ENCODE peak calls at places on chromosomes 7 and 10, in five cellular contexts. I, H, Y, A and X are unnamed samples.

GRCh38 chr7:41771717-41772116 is 68.8 kb upstream of the INHBA start:
- DNase-seq in I (no peak), H (no peak), Y (no peak), A (no peak), X (no peak)

GRCh38 chr10:13496164-13496563 is 32.6 kb downstream of the BEND7 start:
- DNase-seq in I (no peak), H (no peak), Y (no peak), A (no peak), X (no peak)

GRCh38 chr7:123770378-123770777 is 21.6 kb upstream of the WASL start:
- DNase-seq in I (no peak), H (no peak), Y (no peak), A (no peak), X (peak; percentile 4)

GRCh38 chr7:140484479-140484878 is 5.2 kb upstream of the MKRN1 start:
- DNase-seq in I (no peak), H (no peak), Y (no peak), A (no peak), X (no peak)

GRCh38 chr10:132503581-132504421 is 33.8 kb upstream of the INPP5A start:
- DNase-seq in I (no peak), H (no peak), Y (no peak), A (no peak), X (no peak)

GRCh38 chr7:19674266-19674960 is 34.4 kb downstream of the POLR1F start:
- DNase-seq in I (no peak), H (no peak), Y (no peak), A (no peak), X (no peak)

GRCh38 chr7:142956951-142957623 is 5.1 kb downstream of the KEL start:
- DNase-seq in I (no peak), H (no peak), Y (no peak), A (no peak), X (no peak)

GRCh38 chr7:55261386-55261770 is 103.8 kb upstream of the LANCL2 start:
- DNase-seq in I (no peak), H (no peak), Y (no peak), A (no peak), X (no peak)

GRCh38 chr7:139620676-139621344 is 97.3 kb downstream of the CLEC2L start:
- DNase-seq in I (no peak), H (peak; percentile 15), Y (peak; percentile 58), A (no peak), X (peak; percentile 46)

GRCh38 chr10:19762026-19762425 is 54.2 kb upstream of the PLXDC2 start:
- DNase-seq in I (no peak), H (no peak), Y (no peak), A (no peak), X (no peak)
- TF ChIP-seq POLR2A in I (no peak), H (no peak), Y (no peak), A (no peak), X (no peak)

GRCh38 chr7:36287371-36288241 is 102.1 kb upstream of the ANLN start:
- DNase-seq in I (no peak), H (no peak), Y (no peak), A (peak; percentile 39), X (no peak)
- TF ChIP-seq POLR2A in I (no peak), H (no peak), Y (no peak), A (no peak), X (no peak)

DNA sequence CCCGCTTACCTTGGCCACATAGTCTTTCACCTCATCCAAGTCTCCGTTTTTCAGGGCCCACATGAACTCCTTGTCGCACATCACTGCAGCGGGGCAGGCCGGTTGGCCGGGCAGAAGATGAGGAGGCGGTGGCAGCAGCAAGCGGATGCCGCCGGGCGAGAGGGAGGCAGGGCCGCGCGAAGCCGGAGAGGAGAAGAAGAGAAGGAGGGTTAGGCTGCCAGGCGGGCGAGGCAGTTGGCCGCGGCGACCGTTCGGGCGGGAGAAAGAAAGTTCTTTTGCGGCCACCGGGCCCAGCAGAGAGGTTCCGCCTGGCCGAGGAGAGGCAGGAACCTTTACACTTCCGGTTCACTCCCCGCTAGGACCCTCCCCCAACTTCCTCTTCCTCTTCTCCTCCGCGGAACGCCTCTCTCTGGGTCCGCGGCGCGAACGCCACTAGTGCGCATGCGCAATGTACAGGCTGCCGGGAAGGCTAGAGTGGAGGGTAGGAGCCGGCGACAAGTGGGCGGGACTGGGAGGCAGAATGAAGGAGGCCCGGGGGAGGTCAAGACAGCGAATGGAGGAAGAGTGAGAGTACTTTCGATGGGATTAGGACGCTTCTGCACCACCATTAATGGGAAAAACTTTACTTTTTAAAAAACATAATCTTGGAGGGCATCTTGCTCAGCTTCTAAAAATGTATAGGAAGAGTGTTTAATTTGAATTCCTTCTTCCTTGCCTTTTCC is at the start of gene MTPN:
- DNase-seq in I (peak; percentile 100), H (peak; percentile 98), Y (peak; percentile 99), A (peak; percentile 98), X (peak; percentile 56)
- TF ChIP-seq POLR2A in I (peak; percentile 70), H (peak; percentile 17), Y (no peak), A (peak; percentile 50), X (no peak)

GRCh38 chr10:122308487-122309141 is 37.5 kb downstream of the BTBD16 start:
- DNase-seq in I (no peak), H (no peak), Y (no peak), A (no peak), X (no peak)

GRCh38 chr10:122306744-122307143 is 35.6 kb downstream of the BTBD16 start:
- DNase-seq in I (no peak), H (no peak), Y (no peak), A (no peak), X (no peak)

GRCh38 chr10:122311051-122311410 is 39.9 kb downstream of the BTBD16 start:
- DNase-seq in I (no peak), H (no peak), Y (no peak), A (no peak), X (no peak)

GRCh38 chr10:122307669-122308486 is 36.8 kb downstream of the BTBD16 start:
- DNase-seq in I (peak; percentile 78), H (peak; percentile 66), Y (peak; percentile 67), A (peak; percentile 57), X (no peak)

DNA sequence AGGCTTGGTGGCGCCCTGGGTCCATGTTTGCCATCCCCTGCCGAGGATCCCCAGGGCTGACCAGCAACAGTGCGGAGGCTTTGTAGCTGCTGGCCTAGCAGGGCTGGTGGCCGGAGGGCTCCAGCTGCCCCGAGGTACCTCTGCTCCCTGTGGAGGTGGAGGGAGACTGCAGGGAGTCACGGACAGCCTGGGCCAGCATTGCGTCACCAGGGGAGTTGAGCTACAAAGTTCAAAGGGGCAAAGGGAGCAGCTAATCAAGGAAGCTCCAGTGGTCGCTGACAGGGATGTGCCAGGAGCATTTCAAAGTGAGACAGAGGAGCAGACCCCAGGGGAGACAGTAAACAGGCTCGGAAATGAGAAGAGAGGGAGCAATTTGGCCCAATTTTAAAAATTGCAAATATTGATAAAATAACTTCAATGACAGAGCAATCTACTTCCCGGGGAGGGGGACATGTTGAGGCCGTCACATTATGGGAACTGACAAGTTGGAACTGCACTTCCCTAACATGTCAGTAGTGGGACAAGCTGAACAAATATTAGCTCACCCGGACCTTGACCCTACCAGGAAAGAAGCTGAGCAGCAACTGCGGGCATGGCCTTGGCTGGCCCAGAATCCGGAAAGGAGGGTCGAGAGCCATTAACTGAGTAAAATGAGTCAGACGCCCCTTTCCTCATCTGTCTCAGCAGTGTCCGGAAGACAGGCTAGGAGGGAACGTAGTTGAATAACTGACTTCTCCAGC is 39.4 kb downstream of the BTBD16 start:
- DNase-seq in I (no peak), H (no peak), Y (no peak), A (no peak), X (no peak)
- TF ChIP-seq POLR2A in I (no peak), H (no peak), Y (no peak), A (no peak), X (no peak)

GRCh38 chr7:156943091-156944041 is 6.1 kb upstream of the NOM1 start:
- DNase-seq in I (no peak), H (no peak), Y (no peak), A (no peak), X (no peak)
- TF ChIP-seq POLR2A in I (no peak), H (no peak), Y (no peak), A (no peak), X (no peak)

GRCh38 chr7:2357165-2357564 is 2.5 kb downstream of the EIF3B start:
- DNase-seq in I (no peak), H (no peak), Y (no peak), A (no peak), X (no peak)
- TF ChIP-seq POLR2A in I (no peak), H (no peak), Y (no peak), A (no peak), X (no peak)

GRCh38 chr7:100539436-100540006 is 518 bp downstream of the AGFG2 start:
- DNase-seq in I (no peak), H (no peak), Y (no peak), A (no peak), X (no peak)

GRCh38 chr7:100538348-100538653 is 702 bp upstream of the AGFG2 start:
- DNase-seq in I (no peak), H (no peak), Y (no peak), A (no peak), X (no peak)

GRCh38 chr7:100543586-100543985 is 4.6 kb downstream of the AGFG2 start:
- DNase-seq in I (no peak), H (no peak), Y (no peak), A (no peak), X (no peak)

GRCh38 chr7:100540073-100540723 is 1.2 kb downstream of the AGFG2 start:
- DNase-seq in I (no peak), H (no peak), Y (no peak), A (no peak), X (no peak)

GRCh38 chr7:100538654-100539435 is at the start of gene AGFG2:
- DNase-seq in I (peak; percentile 100), H (peak; percentile 100), Y (peak; percentile 100), A (peak; percentile 100), X (peak; percentile 97)
- TF ChIP-seq POLR2A in I (peak; percentile 80), H (peak; percentile 87), Y (peak; percentile 80), A (peak; percentile 97), X (no peak)

GRCh38 chr10:3889961-3890522 is 105.0 kb upstream of the KLF6 start:
- DNase-seq in I (no peak), H (no peak), Y (no peak), A (no peak), X (no peak)

GRCh38 chr10:3887404-3887803 is 102.4 kb upstream of the KLF6 start:
- DNase-seq in I (no peak), H (no peak), Y (no peak), A (no peak), X (no peak)

GRCh38 chr10:3886191-3886590 is 101.2 kb upstream of the KLF6 start:
- DNase-seq in I (peak; percentile 81), H (no peak), Y (peak; percentile 42), A (no peak), X (no peak)

GRCh38 chr10:3887885-3888476 is 103.0 kb upstream of the KLF6 start:
- DNase-seq in I (no peak), H (peak; percentile 34), Y (peak; percentile 36), A (peak; percentile 30), X (no peak)

GRCh38 chr10:3886666-3887251 is 101.8 kb upstream of the KLF6 start:
- DNase-seq in I (no peak), H (peak; percentile 49), Y (peak; percentile 40), A (no peak), X (no peak)
- TF ChIP-seq POLR2A in I (no peak), H (no peak), Y (no peak), A (no peak), X (no peak)

GRCh38 chr10:9260690-9261089 is 1206.2 kb downstream of the GATA3 start:
- DNase-seq in I (no peak), H (no peak), Y (no peak), A (no peak), X (no peak)
- TF ChIP-seq POLR2A in I (no peak), H (no peak), Y (no peak), A (no peak), X (no peak)